ENCODE peak calls at places on chromosomes 6 and 20, in nine cellular contexts. K, L, V, P, O, N, X, D and U are unnamed samples.

GRCh38 chr6:139855741-139856206 is 481.3 kb upstream of the CITED2 start:
- DNase-seq in V (no peak), N (no peak), P (no peak), X (no peak), D (no peak), K (no peak), O (peak; percentile 70), L (no peak), U (no peak)

GRCh38 chr6:31479933-31480535 is 17.9 kb upstream of the MICB start:
- DNase-seq in V (no peak), P (no peak), D (no peak), L (no peak), X (no peak), N (peak; percentile 53), O (no peak), K (no peak), U (no peak)

GRCh38 chr6:145372671-145373123 is 362.6 kb downstream of the EPM2A start:
- DNase-seq in N (no peak), L (no peak), P (no peak), X (peak; percentile 84), O (peak; percentile 10), D (no peak), V (no peak), K (no peak), U (no peak)

GRCh38 chr6:31622678-31623077 is 2.2 kb downstream of the PRRC2A start:
- DNase-seq in D (no peak), N (no peak), X (no peak), O (no peak), P (peak; percentile 10), K (no peak), L (no peak), V (no peak), U (no peak)

GRCh38 chr6:19833947-19834346 is 3.2 kb upstream of the ID4 start:
- DNase-seq in P (no peak), V (no peak), X (no peak), O (no peak), K (no peak), D (no peak), L (no peak), N (no peak), U (no peak)

GRCh38 chr6:135314543-135314942 is 133.4 kb downstream of the MYB start:
- DNase-seq in X (peak; percentile 8), N (no peak), V (no peak), L (no peak), K (no peak), O (no peak), P (no peak), D (no peak), U (no peak)

GRCh38 chr20:63698739-63699465 is 2.5 kb downstream of the TNFRSF6B start:
- DNase-seq in V (peak; percentile 67), N (peak; percentile 45), X (peak; percentile 77), D (peak; percentile 83), K (peak; percentile 90), O (peak; percentile 69), L (no peak), P (peak; percentile 58), U (no peak)

GRCh38 chr6:32190946-32191677 is 1.1 kb upstream of the PBX2 start:
- DNase-seq in L (no peak), X (peak; percentile 24), D (no peak), K (no peak), V (no peak), O (no peak), P (no peak), N (no peak), U (no peak)

GRCh38 chr6:80607814-80608391 is 501.4 kb downstream of the BCKDHB start:
- DNase-seq in V (no peak), P (no peak), O (peak; percentile 91), D (no peak), X (no peak), K (peak; percentile 10), N (no peak), L (no peak), U (no peak)

GRCh38 chr6:16184129-16184528 is 54.3 kb upstream of the GMPR start:
- DNase-seq in P (no peak), N (no peak), X (peak; percentile 82), V (peak; percentile 48), L (no peak), K (peak; percentile 67), O (no peak), D (peak; percentile 60), U (no peak)

GRCh38 chr6:149581349-149581748 is 15.2 kb downstream of the GINM1 start:
- DNase-seq in N (no peak), X (no peak), P (no peak), V (no peak), D (no peak), K (no peak), L (no peak), O (no peak), U (no peak)

GRCh38 chr6:164106345-164106769 is 691.8 kb downstream of the QKI start:
- DNase-seq in N (no peak), K (peak; percentile 16), V (no peak), D (peak; percentile 73), O (no peak), L (no peak), P (peak; percentile 67), X (peak; percentile 40), U (peak; percentile 43)

DNA sequence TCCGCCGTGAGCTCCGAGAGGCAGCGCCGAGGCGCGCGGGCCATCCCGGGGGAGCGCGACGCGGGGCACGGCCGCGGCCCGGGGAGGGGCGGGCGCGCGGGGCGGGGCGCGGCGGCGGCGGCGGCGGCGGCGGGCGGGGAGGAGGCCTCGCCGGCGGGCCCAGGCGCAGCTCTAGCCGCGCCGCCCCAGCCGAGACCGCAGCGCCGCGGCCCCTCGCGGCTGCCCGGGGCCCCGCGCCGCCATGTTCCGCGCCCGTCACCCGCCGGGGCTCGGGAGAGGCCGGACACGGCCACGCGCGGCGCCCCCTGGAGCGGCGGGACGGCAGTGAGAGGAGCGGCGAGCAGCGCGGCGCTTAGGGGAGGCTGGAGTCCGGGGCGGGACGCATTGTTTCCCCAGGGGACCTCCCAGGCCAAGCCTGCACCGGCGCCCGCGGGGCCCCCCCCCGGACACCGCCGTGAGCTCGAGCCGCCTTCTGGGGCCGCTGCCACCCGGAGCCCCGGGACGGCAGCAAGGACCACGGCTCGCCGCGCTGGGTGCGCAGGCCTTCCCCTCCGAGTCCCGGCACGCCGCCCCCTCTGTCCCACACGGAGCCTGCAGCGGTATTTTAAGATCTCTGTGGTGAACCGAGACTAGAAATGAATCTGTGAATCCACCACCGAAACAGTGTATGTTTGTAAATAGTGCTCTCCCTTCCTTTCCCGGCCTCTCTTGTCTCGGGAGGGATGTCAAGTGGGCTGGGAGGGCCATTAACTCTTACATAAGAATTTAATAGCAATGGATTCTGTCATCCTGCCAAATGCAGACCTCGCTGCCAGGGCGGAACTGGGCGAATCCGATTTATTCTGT is at the start of gene KIF13A:
- DNase-seq in P (peak; percentile 93), N (peak; percentile 73), V (no peak), X (peak; percentile 72), K (peak; percentile 71), D (peak; percentile 89), O (no peak), L (peak; percentile 61), U (peak; percentile 75)
- TF ChIP-seq CTCF in P (peak; percentile 20), N (no peak), V (no peak), X (peak; percentile 11), K (no peak), D (peak; percentile 36), O (no peak), L (peak; percentile 43), U (no peak)

GRCh38 chr6:161374971-161375873 is 101.4 kb upstream of the AGPAT4 start:
- DNase-seq in L (no peak), N (peak; percentile 51), D (peak; percentile 81), V (no peak), K (peak; percentile 71), P (peak; percentile 78), O (no peak), X (peak; percentile 27), U (peak; percentile 23)
- TF ChIP-seq CTCF in L (peak; percentile 51), N (no peak), D (peak; percentile 8), V (peak; percentile 15), K (no peak), P (peak; percentile 46), O (peak; percentile 28), X (no peak), U (peak; percentile 19)

GRCh38 chr6:159311618-159312017 is 142.4 kb downstream of the FNDC1 start:
- DNase-seq in P (no peak), O (no peak), K (no peak), D (no peak), X (peak; percentile 14), L (no peak), V (no peak), N (no peak), U (no peak)
- TF ChIP-seq CTCF in P (peak; percentile 9), O (no peak), K (no peak), D (no peak), X (peak; percentile 13), L (peak; percentile 20), V (peak; percentile 34), N (no peak), U (no peak)

GRCh38 chr6:189676-190075 is 102.6 kb upstream of the DUSP22 start:
- DNase-seq in D (no peak), V (no peak), O (no peak), N (no peak), X (peak; percentile 63), K (no peak), P (no peak), L (no peak), U (no peak)

GRCh38 chr6:192313-192664 is 100.0 kb upstream of the DUSP22 start:
- DNase-seq in N (no peak), O (no peak), L (no peak), K (no peak), V (no peak), P (no peak), X (no peak), D (no peak), U (no peak)

GRCh38 chr6:191487-192312 is 100.6 kb upstream of the DUSP22 start:
- DNase-seq in X (no peak), P (no peak), D (no peak), K (no peak), L (no peak), O (no peak), N (no peak), V (no peak), U (no peak)

GRCh38 chr6:188821-189655 is 103.2 kb upstream of the DUSP22 start:
- DNase-seq in X (peak; percentile 96), O (peak; percentile 42), P (peak; percentile 82), N (peak; percentile 69), V (peak; percentile 72), D (peak; percentile 77), L (peak; percentile 83), K (peak; percentile 83), U (peak; percentile 85)

GRCh38 chr6:190596-191395 is 101.5 kb upstream of the DUSP22 start:
- DNase-seq in P (no peak), V (no peak), N (no peak), X (peak; percentile 54), L (no peak), K (no peak), D (no peak), O (no peak), U (peak; percentile 18)
- TF ChIP-seq CTCF in P (no peak), V (peak; percentile 15), N (no peak), X (peak; percentile 33), L (peak; percentile 36), K (no peak), D (no peak), O (no peak), U (no peak)